ENCODE peak calls at places on chromosomes 3 and 15, in nine cellular contexts. Q, F, H, C, G, X, D, U and N are unnamed samples.
A peak's percentile ranks its signal among the peaks of the same experiment; 100 is the strongest.

GRCh38 chr3:194161181-194162045 is 25.5 kb downstream of the HES1 start:
- DNase-seq in Q (no peak), F (no peak), H (no peak), C (no peak), G (no peak), X (no peak), D (no peak), U (no peak), N (no peak)

GRCh38 chr3:33083958-33084357 is 13.0 kb downstream of the GLB1 start:
- DNase-seq in Q (no peak), F (no peak), H (no peak), C (no peak), G (no peak), X (no peak), D (no peak), U (no peak), N (peak; percentile 45)

GRCh38 chr15:99452728-99453643 is 112.8 kb upstream of the MEF2A start:
- DNase-seq in Q (no peak), F (peak; percentile 5), H (peak; percentile 96), C (no peak), G (no peak), X (peak; percentile 56), D (no peak), U (peak; percentile 80), N (no peak)

GRCh38 chr3:151227438-151228290 is 24.6 kb upstream of the GPR171 start:
- DNase-seq in Q (peak; percentile 52), F (peak; percentile 80), H (peak; percentile 91), C (no peak), G (peak; percentile 52), X (peak; percentile 76), D (peak; percentile 66), U (peak; percentile 78), N (peak; percentile 89)

GRCh38 chr3:30245805-30246622 is 360.4 kb upstream of the TGFBR2 start:
- DNase-seq in Q (no peak), F (no peak), H (no peak), C (no peak), G (no peak), X (no peak), D (no peak), U (no peak), N (no peak)

GRCh38 chr3:28923994-28924393 is 356.9 kb upstream of the RBMS3 start:
- DNase-seq in Q (no peak), F (no peak), H (no peak), C (no peak), G (no peak), X (no peak), D (no peak), U (no peak), N (no peak)

GRCh38 chr15:71599404-71600225 is 210.7 kb upstream of the NR2E3 start:
- DNase-seq in Q (no peak), F (no peak), H (no peak), C (no peak), G (no peak), X (no peak), D (no peak), U (peak; percentile 41), N (peak; percentile 38)

GRCh38 chr3:14796403-14797077 is 22.2 kb upstream of the FGD5 start:
- DNase-seq in Q (no peak), F (no peak), H (peak; percentile 29), C (no peak), G (no peak), X (no peak), D (no peak), U (no peak), N (no peak)

GRCh38 chr3:42831321-42831713 is 22.1 kb downstream of the ACKR2 start:
- DNase-seq in Q (peak; percentile 53), F (peak; percentile 61), H (peak; percentile 91), C (peak; percentile 28), G (peak; percentile 24), X (peak; percentile 62), D (peak; percentile 64), U (peak; percentile 66), N (peak; percentile 93)

GRCh38 chr3:45874677-45875346 is 11.5 kb upstream of the CCR9 start:
- DNase-seq in Q (no peak), F (no peak), H (no peak), C (no peak), G (no peak), X (no peak), D (no peak), U (no peak), N (no peak)

GRCh38 chr15:40045572-40046217 is 6.7 kb upstream of the SRP14 start:
- DNase-seq in Q (no peak), F (no peak), H (peak; percentile 45), C (no peak), G (no peak), X (no peak), D (no peak), U (no peak), N (peak; percentile 51)

GRCh38 chr3:117790256-117790987 is 1080.8 kb downstream of the TUSC7 start:
- DNase-seq in Q (no peak), F (no peak), H (no peak), C (no peak), G (no peak), X (peak; percentile 5), D (no peak), U (peak; percentile 41), N (no peak)

GRCh38 chr3:37695138-37695537 is 166.5 kb upstream of the CTDSPL start:
- DNase-seq in Q (no peak), F (no peak), H (no peak), C (no peak), G (no peak), X (no peak), D (no peak), U (no peak), N (no peak)

GRCh38 chr3:98021821-98022220 is 13.3 kb downstream of the GABRR3 start:
- DNase-seq in Q (no peak), F (peak; percentile 42), H (no peak), C (no peak), G (no peak), X (peak; percentile 16), D (no peak), U (peak; percentile 40), N (no peak)